ENCODE peak calls at places on chromosomes 16 and 17, in five cellular contexts. R, S, B, O and K are unnamed samples.
A peak's percentile ranks its signal among the peaks of the same experiment; 100 is the strongest.

GRCh38 chr16:66859397-66860068 is 15.3 kb downstream of the CA7 start:
- ATAC-seq in B (no peak), R (no peak), S (peak; percentile 14), O (no peak), K (no peak)

GRCh38 chr16:27264151-27264550 is 4.4 kb downstream of the NSMCE1 start:
- ATAC-seq in O (no peak), B (peak; percentile 66), S (no peak), R (no peak), K (no peak)

GRCh38 chr17:40459646-40460584 is 16.7 kb downstream of the IGFBP4 start:
- ATAC-seq in O (no peak), S (no peak), B (no peak), R (no peak), K (no peak)

GRCh38 chr17:11492511-11492910 is 105.8 kb upstream of the DNAH9 start:
- ATAC-seq in R (no peak), B (no peak), O (no peak), S (no peak), K (no peak)

GRCh38 chr16:80627108-80627507 is 86.3 kb downstream of the DYNLRB2 start:
- ATAC-seq in S (no peak), O (no peak), R (no peak), B (no peak), K (peak; percentile 52)

GRCh38 chr17:38333635-38334295 is 10.0 kb downstream of the GPR179 start:
- ATAC-seq in R (no peak), S (no peak), O (no peak), B (peak; percentile 75), K (peak; percentile 60)

GRCh38 chr17:8985054-8985701 is 19.7 kb upstream of the PIK3R5 start:
- ATAC-seq in O (peak; percentile 16), R (peak; percentile 62), S (no peak), B (no peak), K (peak; percentile 94)

GRCh38 chr17:29510953-29511352 is 55.9 kb downstream of the ABHD15 start:
- ATAC-seq in S (no peak), O (no peak), B (no peak), R (no peak), K (no peak)

GRCh38 chr16:22814330-22815105 is 556 bp downstream of the HS3ST2 start:
- ATAC-seq in R (no peak), B (no peak), S (no peak), O (peak; percentile 27), K (no peak)

GRCh38 chr16:10923146-10923649 is 19.1 kb downstream of the DEXI start:
- ATAC-seq in S (no peak), B (peak; percentile 67), R (no peak), O (no peak), K (no peak)

GRCh38 chr16:67345401-67345800 is 18.8 kb downstream of the LRRC36 start:
- ATAC-seq in O (no peak), S (peak; percentile 39), B (no peak), R (no peak), K (no peak)

GRCh38 chr17:27577124-27577761 is 53.7 kb upstream of the LGALS9 start:
- ATAC-seq in S (peak; percentile 44), O (peak; percentile 69), B (peak; percentile 28), R (no peak), K (no peak)